ENCODE peak calls at places on chromosome 13, in eight cellular contexts. H is AG10803, X is PC-3, M is astrocyte of the cerebellum, W is WTC11, A is Peyer's patch, F is neural progenitor cell, D is fibroblast of mammary gland. Z is an unnamed sample.

GRCh38 chr13:44648392-44649117 is 72.4 kb upstream of the TSC22D1 start:
- DNase-seq in H (peak; percentile 29), X (peak; percentile 3), M (no peak), W (no peak), A (no peak), F (no peak), D (peak; percentile 56), Z (peak; percentile 21)

GRCh38 chr13:52010890-52011689 is at the start of gene ATP7B:
- DNase-seq in H (no peak), X (no peak), M (no peak), W (peak; percentile 62), A (no peak), F (peak; percentile 78), D (no peak), Z (no peak)

GRCh38 chr13:31775148-31775547 is 35.8 kb downstream of the RXFP2 start:
- DNase-seq in H (peak; percentile 56), X (no peak), M (no peak), W (no peak), A (no peak), F (no peak), D (no peak), Z (no peak)

GRCh38 chr13:108828053-108828806 is 198.8 kb downstream of the MYO16 start:
- DNase-seq in H (no peak), X (no peak), M (no peak), W (no peak), A (no peak), F (no peak), D (no peak), Z (peak; percentile 38)

GRCh38 chr13:114161644-114162532 is 17.2 kb upstream of the CFAP97D2 start:
- DNase-seq in H (peak; percentile 47), X (peak; percentile 52), M (no peak), W (no peak), A (peak; percentile 67), F (no peak), D (peak; percentile 41), Z (peak; percentile 40)

GRCh38 chr13:90787007-90787406 is 560.5 kb upstream of the MIR17HG start:
- DNase-seq in H (no peak), X (no peak), M (no peak), W (no peak), A (no peak), F (no peak), D (no peak), Z (no peak)

GRCh38 chr13:30835442-30835841 is 70.6 kb upstream of the MEDAG start:
- DNase-seq in H (no peak), X (no peak), M (no peak), W (no peak), A (no peak), F (no peak), D (no peak), Z (no peak)

GRCh38 chr13:95367309-95367843 is 66.1 kb upstream of the ABCC4 start:
- DNase-seq in H (peak; percentile 19), X (no peak), M (no peak), W (no peak), A (no peak), F (no peak), D (peak; percentile 28), Z (no peak)

GRCh38 chr13:89959074-89959473 is 1388.4 kb upstream of the MIR17HG start:
- DNase-seq in H (no peak), X (no peak), M (no peak), W (no peak), A (no peak), F (no peak), D (no peak), Z (no peak)

GRCh38 chr13:39185326-39185725 is 147.1 kb downstream of the NHLRC3 start:
- DNase-seq in H (no peak), X (no peak), M (no peak), W (no peak), A (no peak), F (no peak), D (peak; percentile 41), Z (peak; percentile 9)

GRCh38 chr13:21297452-21297851 is 121.0 kb downstream of the MRPL57 start:
- DNase-seq in H (peak; percentile 2), X (no peak), M (no peak), W (no peak), A (no peak), F (peak; percentile 19), D (peak; percentile 11), Z (no peak)

GRCh38 chr13:111183959-111184684 is 69.0 kb downstream of the ARHGEF7 start:
- DNase-seq in H (no peak), X (no peak), M (no peak), W (no peak), A (no peak), F (no peak), D (no peak), Z (no peak)

GRCh38 chr13:90184355-90184754 is 1163.1 kb upstream of the MIR17HG start:
- DNase-seq in H (no peak), X (no peak), M (no peak), W (no peak), A (no peak), F (no peak), D (no peak), Z (no peak)

GRCh38 chr13:98822238-98822606 is 69.8 kb upstream of the SLC15A1 start:
- DNase-seq in H (peak; percentile 31), X (no peak), M (no peak), W (no peak), A (no peak), F (no peak), D (no peak), Z (no peak)

GRCh38 chr13:88764103-88764502 is 1092.9 kb downstream of the SLITRK5 start:
- DNase-seq in H (no peak), X (no peak), M (no peak), W (no peak), A (no peak), F (peak; percentile 11), D (no peak), Z (no peak)

GRCh38 chr13:101289764-101290163 is 126.5 kb downstream of the NALCN start:
- DNase-seq in H (peak; percentile 50), X (no peak), M (no peak), W (peak; percentile 79), A (no peak), F (peak; percentile 87), D (peak; percentile 45), Z (peak; percentile 27)

GRCh38 chr13:110109910-110110309 is 197.0 kb downstream of the COL4A1 start:
- DNase-seq in H (peak; percentile 93), X (no peak), M (peak; percentile 67), W (no peak), A (no peak), F (peak; percentile 52), D (peak; percentile 96), Z (peak; percentile 87)

GRCh38 chr13:31945202-31945978 is 86.2 kb upstream of the FRY start:
- DNase-seq in H (peak; percentile 96), X (peak; percentile 79), M (peak; percentile 13), W (no peak), A (no peak), F (peak; percentile 41), D (peak; percentile 94), Z (peak; percentile 97)

GRCh38 chr13:62387642-62388041 is 972.0 kb upstream of the PCDH20 start:
- DNase-seq in H (no peak), X (peak; percentile 29), M (no peak), W (no peak), A (no peak), F (peak; percentile 24), D (peak; percentile 8), Z (peak; percentile 18)
- TF ChIP-seq CTCF in H (no peak), X (peak; percentile 46), M (no peak), W (no peak), A (no peak), F (peak; percentile 62), D (no peak), Z (peak; percentile 21)

GRCh38 chr13:104773775-104774174 is 1707.6 kb upstream of the SLC10A2 start:
- DNase-seq in H (peak; percentile 19), X (peak; percentile 71), M (peak; percentile 49), W (no peak), A (no peak), F (peak; percentile 81), D (peak; percentile 54), Z (peak; percentile 68)
- TF ChIP-seq CTCF in H (peak; percentile 63), X (peak; percentile 66), M (peak; percentile 76), W (peak; percentile 52), A (peak; percentile 29), F (peak; percentile 68), D (peak; percentile 65), Z (peak; percentile 62)

GRCh38 chr13:76116931-76117330 is 480.8 kb downstream of the LMO7 start:
- DNase-seq in H (no peak), X (no peak), M (no peak), W (no peak), A (no peak), F (no peak), D (peak; percentile 8), Z (no peak)
- TF ChIP-seq CTCF in H (no peak), X (no peak), M (no peak), W (no peak), A (no peak), F (no peak), D (no peak), Z (no peak)

GRCh38 chr13:99990045-99990977 is 8.7 kb downstream of the ZIC2 start:
- DNase-seq in H (no peak), X (no peak), M (no peak), W (peak; percentile 66), A (no peak), F (peak; percentile 63), D (no peak), Z (no peak)

GRCh38 chr13:99989376-99990044 is 7.9 kb downstream of the ZIC2 start:
- DNase-seq in H (no peak), X (no peak), M (no peak), W (peak; percentile 51), A (no peak), F (peak; percentile 56), D (no peak), Z (no peak)

GRCh38 chr13:99986751-99987150 is 5.2 kb downstream of the ZIC2 start:
- DNase-seq in H (no peak), X (no peak), M (no peak), W (no peak), A (no peak), F (peak; percentile 53), D (no peak), Z (no peak)

GRCh38 chr13:99987180-99988047 is 5.8 kb downstream of the ZIC2 start:
- DNase-seq in H (no peak), X (no peak), M (no peak), W (peak; percentile 44), A (no peak), F (peak; percentile 71), D (no peak), Z (no peak)

DNA sequence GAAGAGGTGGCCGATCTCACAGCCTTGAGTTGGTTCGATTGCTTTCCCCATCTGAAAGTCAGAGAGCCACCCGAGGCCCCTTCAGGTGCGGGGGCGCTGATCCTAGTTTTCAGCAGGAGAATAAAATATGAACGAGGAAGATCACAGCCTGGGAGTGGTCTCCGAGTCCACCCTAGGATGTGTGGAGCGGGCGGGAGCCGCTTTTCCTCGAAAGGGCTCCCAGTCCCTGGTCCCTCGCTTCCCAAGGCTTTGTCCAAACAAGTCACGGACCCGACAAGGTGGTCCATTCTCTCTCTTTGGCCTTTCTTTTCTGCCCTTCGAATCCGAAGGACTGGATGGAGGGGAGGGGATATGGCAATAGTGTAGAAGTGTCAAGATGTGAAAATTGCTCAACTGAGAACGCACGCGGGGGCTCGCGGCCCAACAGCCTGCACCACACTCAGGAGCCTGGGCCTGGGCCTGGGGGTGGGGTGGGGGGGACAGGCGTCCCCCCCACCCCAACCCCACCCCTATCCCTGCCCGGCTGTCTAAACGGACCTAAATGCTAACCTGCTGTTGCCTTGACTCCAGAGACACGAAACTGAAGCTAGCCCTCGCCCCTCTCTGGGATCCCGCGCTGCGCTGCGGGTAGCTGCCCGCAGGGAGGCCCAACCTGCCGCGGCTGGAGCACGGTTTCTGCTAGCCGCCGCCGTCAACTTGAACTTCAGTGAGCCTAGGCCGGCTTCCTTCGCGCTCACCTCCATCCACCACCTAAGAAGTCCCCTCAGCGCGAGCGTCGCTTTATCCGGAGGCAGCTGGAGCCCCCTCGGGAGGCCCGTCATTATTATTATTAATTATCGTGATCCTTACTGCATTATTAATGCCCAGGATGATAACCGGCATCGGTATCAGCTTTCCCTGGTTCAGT is 7.1 kb downstream of the ZIC2 start:
- DNase-seq in H (no peak), X (no peak), M (no peak), W (peak; percentile 63), A (no peak), F (peak; percentile 70), D (no peak), Z (no peak)
- TF ChIP-seq CTCF in H (no peak), X (no peak), M (no peak), W (no peak), A (no peak), F (no peak), D (no peak), Z (no peak)

Z was measured in MCF 10A.